ENCODE peak calls at places on chromosome 1, in six cellular contexts. D, W, N, B, Y and H are unnamed samples. For H3K9me3, the result is how much of the 10 kb centered on the place peaks cover.

GRCh38 chr1:65147424-65148177 is 402 bp upstream of the AK4 start:
- DNase-seq in N (no peak), D (no peak), W (peak), B (peak), Y (no peak), H (no peak)

GRCh38 chr1:198174297-198174696 is 17.5 kb downstream of the NEK7 start:
- DNase-seq in B (no peak), D (no peak), N (no peak), W (peak), Y (no peak), H (no peak)

GRCh38 chr1:230240446-230241076 is 173.5 kb downstream of the GALNT2 start:
- DNase-seq in W (no peak), B (no peak), D (no peak), Y (no peak), N (no peak), H (no peak)

GRCh38 chr1:5911157-5911556 is 81.1 kb downstream of the NPHP4 start:
- DNase-seq in D (no peak), W (no peak), N (no peak), Y (no peak), B (no peak), H (no peak)

GRCh38 chr1:86758570-86758969 is 54.2 kb downstream of the SH3GLB1 start:
- DNase-seq in N (no peak), W (no peak), B (no peak), Y (no peak), D (no peak), H (no peak)

GRCh38 chr1:29686012-29686930 is 449.9 kb downstream of the PTPRU start:
- DNase-seq in D (no peak), W (peak), B (no peak), Y (no peak), N (no peak), H (no peak)

GRCh38 chr1:156140879-156141707 is 12.3 kb upstream of the SEMA4A start:
- DNase-seq in N (no peak), D (no peak), Y (no peak), B (no peak), W (peak), H (no peak)

GRCh38 chr1:110872745-110873435 is at the start of gene CD53:
- DNase-seq in Y (no peak), N (no peak), B (peak), D (no peak), W (no peak), H (peak)

GRCh38 chr1:109192433-109192832 is 21.3 kb upstream of the SARS1 start:
- DNase-seq in D (no peak), Y (no peak), N (no peak), B (no peak), W (no peak), H (no peak)

GRCh38 chr1:109191377-109191776 is 22.3 kb upstream of the SARS1 start:
- DNase-seq in B (no peak), D (no peak), Y (no peak), N (no peak), W (no peak), H (no peak)

GRCh38 chr1:109190189-109190588 is 23.5 kb upstream of the SARS1 start:
- DNase-seq in Y (no peak), D (no peak), W (no peak), B (no peak), N (no peak), H (no peak)

GRCh38 chr1:109197163-109198042 is 16.3 kb upstream of the SARS1 start:
- DNase-seq in N (no peak), W (peak), D (peak), Y (peak), B (peak), H (no peak)

DNA sequence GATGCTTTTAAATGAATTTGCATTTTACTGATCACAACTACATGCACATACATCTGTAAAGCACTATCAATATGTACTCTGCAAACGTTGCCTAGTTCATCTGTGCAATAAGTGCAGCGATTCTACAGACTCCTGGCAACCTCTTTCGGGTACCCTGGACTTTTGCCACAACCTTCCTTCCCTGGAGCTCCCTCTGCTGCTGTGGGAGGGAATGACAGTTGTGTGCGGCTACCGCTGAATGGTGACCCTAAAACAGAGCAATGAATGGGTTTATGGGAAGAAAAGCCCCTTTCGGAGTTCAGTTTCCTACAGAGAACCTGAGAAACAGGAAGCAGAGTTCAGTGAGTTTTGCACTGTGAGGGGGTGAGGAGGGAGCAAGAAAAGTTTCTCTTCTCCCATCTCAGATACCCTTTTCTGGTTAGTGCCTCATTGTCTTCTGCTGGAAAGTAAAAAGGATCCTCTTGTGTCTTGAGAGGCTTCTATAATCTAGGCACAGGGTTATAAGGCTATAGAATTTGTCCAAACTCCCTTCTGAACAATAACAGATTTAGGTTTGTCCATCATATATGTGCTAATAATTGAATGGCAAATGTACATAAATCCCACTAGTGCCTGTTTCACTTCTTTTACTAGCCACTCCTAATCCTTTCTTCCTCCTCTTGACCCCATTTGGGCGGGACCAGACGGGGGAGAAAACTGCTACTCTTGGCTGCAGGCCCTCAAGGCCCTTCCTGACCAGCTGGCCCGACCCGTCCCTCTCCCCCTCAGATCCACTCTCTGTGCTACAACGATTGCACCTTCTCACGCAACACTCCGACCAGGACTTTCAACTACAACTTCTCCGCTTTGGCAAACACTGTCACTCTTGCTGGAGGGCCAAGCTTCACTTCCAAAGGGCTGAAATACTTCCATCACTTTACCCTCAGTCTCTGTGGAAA is 19.8 kb upstream of the SARS1 start:
- DNase-seq in B (no peak), Y (no peak), D (no peak), N (no peak), W (no peak), H (no peak)
- H3K9me3 ChIP-seq in B (under half), Y (under half), D (under half), N (under half), W (under half), H (under half)

GRCh38 chr1:147635342-147635741 is 35.0 kb downstream of the ACP6 start:
- DNase-seq in D (no peak), W (no peak), Y (no peak), N (no peak), B (no peak), H (no peak)
- H3K9me3 ChIP-seq in D (under half), W (under half), Y (under half), N (under half), B (under half), H (under half)

DNA sequence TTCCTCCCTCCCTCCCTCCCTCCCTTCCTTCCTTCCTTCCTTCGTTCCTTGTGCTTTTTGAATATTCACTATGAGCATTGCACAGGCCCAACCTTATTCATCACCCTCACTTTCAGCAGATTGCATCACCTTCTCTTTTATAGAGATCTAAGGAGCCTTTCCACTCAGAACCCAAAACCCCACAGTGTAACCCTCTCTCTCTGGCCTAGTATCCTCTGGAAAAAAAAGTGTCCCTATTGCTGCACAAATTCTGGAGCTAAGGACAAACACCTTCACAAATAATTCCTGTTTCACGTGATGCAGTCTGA is 25.6 kb downstream of the OR10J5 start:
- DNase-seq in D (no peak), Y (no peak), B (no peak), W (peak), N (no peak), H (no peak)
- H3K9me3 ChIP-seq in D (under half), Y (under half), B (under half), W (under half), N (under half), H (under half)

DNA sequence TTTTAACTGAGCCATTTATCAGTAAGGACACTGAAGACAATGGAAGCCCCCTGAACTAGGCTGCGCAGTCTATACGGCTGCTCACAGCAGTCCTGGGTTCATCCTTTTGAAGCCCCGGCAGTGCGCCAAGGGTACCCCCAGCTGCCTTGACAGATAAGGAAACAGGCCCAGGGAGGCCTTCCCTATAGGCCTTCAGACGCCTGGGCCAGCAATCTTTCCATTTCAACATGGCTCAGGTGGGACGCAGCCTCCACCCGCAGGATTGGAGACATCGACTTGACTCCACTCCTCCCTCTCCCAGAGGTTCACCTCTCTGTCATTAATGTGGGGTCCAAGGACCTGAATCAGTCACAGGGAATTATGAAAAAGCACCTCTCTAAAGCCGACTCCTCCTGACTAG is 2.8 kb upstream of the LYPD8 start:
- DNase-seq in N (no peak), D (no peak), W (no peak), B (no peak), Y (no peak), H (no peak)
- H3K9me3 ChIP-seq in N (under half), D (under half), W (under half), B (under half), Y (half or more), H (under half)

DNA sequence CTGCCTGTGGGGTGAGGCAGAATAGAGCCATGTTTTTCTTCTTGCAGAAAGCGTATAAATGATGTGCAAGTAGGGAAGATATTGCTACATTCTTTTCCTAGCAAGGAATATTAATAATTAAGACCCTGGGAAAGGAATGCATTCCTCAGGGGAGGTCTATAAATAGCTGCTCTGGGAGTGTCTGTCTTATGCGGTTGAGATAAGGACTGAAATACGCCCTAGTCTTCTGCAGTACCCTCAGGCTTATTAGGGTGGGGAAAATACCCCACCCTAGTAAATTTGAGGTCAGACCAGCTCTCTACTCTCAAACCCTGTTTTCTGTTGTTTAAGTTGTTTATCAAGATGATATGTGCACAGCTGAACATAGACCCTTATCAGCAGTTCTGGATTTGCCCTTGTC is 155.9 kb upstream of the HMCN1 start:
- DNase-seq in W (no peak), Y (no peak), D (no peak), N (no peak), B (no peak), H (no peak)
- H3K9me3 ChIP-seq in W (under half), Y (under half), D (under half), N (under half), B (under half), H (under half)

GRCh38 chr1:2787163-2787911 is 14.2 kb downstream of the TTC34 start:
- DNase-seq in B (no peak), D (no peak), Y (no peak), N (no peak), W (no peak), H (peak)
- H3K9me3 ChIP-seq in B (under half), D (half or more), Y (half or more), N (under half), W (under half), H (under half)

GRCh38 chr1:152770411-152770810 is 4.5 kb upstream of the LCE1F start:
- DNase-seq in B (no peak), W (no peak), D (no peak), N (no peak), Y (no peak), H (no peak)
- H3K9me3 ChIP-seq in B (under half), W (under half), D (under half), N (under half), Y (half or more), H (under half)

GRCh38 chr1:60185684-60186083 is 112.1 kb upstream of the C1orf87 start:
- DNase-seq in Y (no peak), W (no peak), N (no peak), D (no peak), B (no peak), H (no peak)
- H3K9me3 ChIP-seq in Y (under half), W (under half), N (under half), D (under half), B (under half), H (under half)

GRCh38 chr1:4702927-4703326 is 48.5 kb downstream of the AJAP1 start:
- DNase-seq in Y (no peak), B (no peak), W (no peak), D (no peak), N (no peak), H (no peak)
- H3K9me3 ChIP-seq in Y (under half), B (under half), W (under half), D (half or more), N (under half), H (under half)